ENCODE peak calls at places on chromosomes 7 and 10, in four cellular contexts. J, B, M and T are unnamed samples.

GRCh38 chr10:79137826-79138225 is 69.1 kb downstream of the ZMIZ1 start:
- DNase-seq in J (no peak), B (no peak), M (peak; percentile 53), T (no peak)

GRCh38 chr7:105849122-105849855 is 27.1 kb downstream of the ATXN7L1 start:
- DNase-seq in J (no peak), B (no peak), M (peak; percentile 15), T (no peak)

GRCh38 chr7:140695381-140695780 is 1.1 kb upstream of the NDUFB2 start:
- DNase-seq in J (no peak), B (no peak), M (no peak), T (no peak)

GRCh38 chr7:126524967-126525366 is 727.8 kb downstream of the GRM8 start:
- DNase-seq in J (no peak), B (no peak), M (no peak), T (no peak)

GRCh38 chr7:17523813-17524741 is 225.6 kb downstream of the AHR start:
- DNase-seq in J (peak; percentile 73), B (no peak), M (peak; percentile 91), T (peak; percentile 80)

GRCh38 chr10:454860-455259 is 234.6 kb downstream of the DIP2C start:
- DNase-seq in J (peak; percentile 47), B (peak; percentile 90), M (peak; percentile 93), T (no peak)

GRCh38 chr10:77279207-77279606 is 358.4 kb downstream of the KCNMA1 start:
- DNase-seq in J (no peak), B (no peak), M (peak; percentile 70), T (no peak)

GRCh38 chr10:5165738-5166137 is 19.2 kb downstream of the AKR1C8 start:
- DNase-seq in J (no peak), B (no peak), M (peak; percentile 17), T (no peak)

GRCh38 chr7:95951997-95952795 is 179.8 kb downstream of the DYNC1I1 start:
- DNase-seq in J (no peak), B (no peak), M (no peak), T (no peak)

GRCh38 chr7:8197994-8198698 is 63.8 kb downstream of the ICA1 start:
- DNase-seq in J (no peak), B (no peak), M (no peak), T (no peak)

GRCh38 chr7:256981-257646 is 32.9 kb upstream of the FOXL3 start:
- DNase-seq in J (no peak), B (no peak), M (no peak), T (peak; percentile 55)

GRCh38 chr7:151754142-151754590 is 122.7 kb downstream of the PRKAG2 start:
- DNase-seq in J (peak; percentile 92), B (peak; percentile 99), M (peak; percentile 98), T (peak; percentile 85)

GRCh38 chr7:101882595-101883564 is 65.5 kb downstream of the CUX1 start:
- DNase-seq in J (peak; percentile 74), B (peak; percentile 98), M (peak; percentile 100), T (peak; percentile 78)

GRCh38 chr7:194257-194995 is 2.1 kb downstream of the FAM20C start:
- DNase-seq in J (no peak), B (no peak), M (no peak), T (no peak)

GRCh38 chr10:11823122-11823988 is at the start of gene PROSER2:
- DNase-seq in J (peak; percentile 77), B (no peak), M (peak; percentile 41), T (peak; percentile 84)

GRCh38 chr10:16887565-16887964 is 70.3 kb upstream of the RSU1 start:
- DNase-seq in J (no peak), B (peak; percentile 58), M (peak; percentile 86), T (no peak)

GRCh38 chr7:49773082-49773938 is at the start of gene VWC2:
- DNase-seq in J (no peak), B (no peak), M (no peak), T (no peak)

GRCh38 chr10:113987805-113988204 is 55.9 kb upstream of the ADRB1 start:
- DNase-seq in J (peak; percentile 2), B (no peak), M (peak; percentile 35), T (no peak)

GRCh38 chr10:79051766-79052165 is 17.0 kb upstream of the ZMIZ1 start:
- DNase-seq in J (no peak), B (no peak), M (no peak), T (peak; percentile 54)

DNA sequence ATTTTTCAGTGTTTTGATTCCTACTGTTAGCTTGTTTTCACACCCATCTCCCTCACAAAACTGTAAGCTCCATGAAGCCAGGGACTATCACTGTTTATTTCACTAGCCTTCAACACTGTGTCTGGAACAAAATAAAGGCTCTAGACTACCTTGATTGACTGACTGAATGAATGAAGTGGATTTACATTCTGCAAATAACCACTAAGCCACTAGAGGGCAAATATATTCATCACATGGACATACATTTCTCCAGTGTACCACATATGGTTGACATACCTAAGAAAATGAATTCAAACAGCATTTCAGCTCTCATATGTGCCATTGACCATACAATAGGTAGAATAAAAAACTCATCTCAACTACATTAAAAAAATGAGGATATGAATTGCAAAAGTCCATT is 185.9 kb downstream of the RAB11FIP2 start:
- DNase-seq in J (no peak), B (peak; percentile 7), M (peak; percentile 53), T (no peak)
- TF ChIP-seq CTCF in J (no peak), B (peak; percentile 27), M (peak; percentile 46), T (no peak)

GRCh38 chr7:2936891-2937580 is 92.9 kb upstream of the GNA12 start:
- DNase-seq in J (no peak), B (no peak), M (no peak), T (peak; percentile 51)

GRCh38 chr7:2932761-2933251 is 88.7 kb upstream of the GNA12 start:
- DNase-seq in J (no peak), B (no peak), M (no peak), T (peak; percentile 45)

GRCh38 chr7:2936301-2936700 is 92.2 kb upstream of the GNA12 start:
- DNase-seq in J (no peak), B (no peak), M (no peak), T (peak; percentile 5)

GRCh38 chr7:2934984-2935740 is 91.1 kb upstream of the GNA12 start:
- DNase-seq in J (no peak), B (no peak), M (no peak), T (peak; percentile 58)

GRCh38 chr7:2934211-2934731 is 90.2 kb upstream of the GNA12 start:
- DNase-seq in J (peak; percentile 45), B (no peak), M (peak; percentile 90), T (peak; percentile 36)
- TF ChIP-seq CTCF in J (peak; percentile 45), B (no peak), M (no peak), T (no peak)

GRCh38 chr10:125962200-125962599 is 65.8 kb downstream of the FANK1 start:
- DNase-seq in J (no peak), B (no peak), M (no peak), T (no peak)

GRCh38 chr10:125967533-125967932 is 71.2 kb downstream of the FANK1 start:
- DNase-seq in J (no peak), B (no peak), M (no peak), T (no peak)

GRCh38 chr10:125964558-125964957 is 68.2 kb downstream of the FANK1 start:
- DNase-seq in J (no peak), B (no peak), M (no peak), T (no peak)

GRCh38 chr10:125955766-125956165 is 59.4 kb downstream of the FANK1 start:
- DNase-seq in J (no peak), B (no peak), M (no peak), T (no peak)

DNA sequence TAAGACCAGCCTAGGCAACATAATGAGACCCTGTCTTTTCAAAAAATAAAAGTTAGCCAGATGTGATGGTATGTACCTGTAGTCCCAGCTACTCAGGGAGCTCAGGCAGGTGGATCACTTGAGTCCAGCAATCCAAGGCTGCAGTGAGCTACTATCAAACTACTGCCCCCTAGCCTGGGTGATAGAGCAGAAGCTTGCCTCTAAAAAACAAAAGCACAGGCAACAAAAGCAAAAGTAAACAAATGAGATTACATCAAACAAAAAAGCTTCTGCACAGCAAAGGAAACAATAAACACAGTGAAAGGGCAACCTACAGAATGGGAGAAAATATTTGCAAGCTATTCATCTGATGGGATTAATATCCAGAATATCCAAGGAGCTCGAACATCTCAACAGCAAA is 65.4 kb downstream of the FANK1 start:
- DNase-seq in J (no peak), B (no peak), M (no peak), T (no peak)
- TF ChIP-seq CTCF in J (no peak), B (no peak), M (no peak), T (no peak)

DNA sequence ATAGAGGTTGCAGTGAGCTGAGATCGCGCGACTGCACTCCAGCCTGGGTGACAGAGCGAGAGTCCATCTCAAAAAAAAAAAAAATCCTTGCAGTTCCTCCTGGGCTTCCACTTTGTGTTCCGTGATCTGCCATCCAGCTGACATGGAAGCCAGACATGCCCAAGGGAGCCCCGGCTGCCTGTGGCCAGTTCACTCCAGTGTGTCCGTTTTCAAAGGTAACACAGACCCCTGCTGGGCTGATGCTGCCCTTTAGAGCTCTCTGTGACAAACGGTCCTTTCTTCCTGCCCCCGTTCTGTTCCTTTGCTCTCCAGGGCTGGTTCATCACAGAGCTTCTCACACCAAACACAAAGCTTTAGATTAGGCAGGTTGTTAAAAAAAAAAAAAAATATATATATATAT is 130.8 kb downstream of the CUL2 start:
- DNase-seq in J (no peak), B (no peak), M (no peak), T (no peak)
- TF ChIP-seq CTCF in J (no peak), B (peak; percentile 6), M (no peak), T (no peak)

GRCh38 chr7:154746551-154746950 is 256.4 kb downstream of the PAXIP1 start:
- DNase-seq in J (no peak), B (no peak), M (no peak), T (no peak)

GRCh38 chr7:154744861-154745258 is 258.1 kb downstream of the PAXIP1 start:
- DNase-seq in J (no peak), B (no peak), M (no peak), T (no peak)

GRCh38 chr7:154743211-154743610 is 259.7 kb downstream of the PAXIP1 start:
- DNase-seq in J (no peak), B (no peak), M (no peak), T (no peak)

GRCh38 chr7:154741131-154741530 is 261.8 kb downstream of the PAXIP1 start:
- DNase-seq in J (no peak), B (no peak), M (no peak), T (no peak)

GRCh38 chr7:154744226-154744860 is 258.6 kb downstream of the PAXIP1 start:
- DNase-seq in J (peak; percentile 25), B (no peak), M (no peak), T (peak; percentile 73)
- TF ChIP-seq CTCF in J (peak; percentile 50), B (peak; percentile 72), M (peak; percentile 51), T (peak; percentile 67)

DNA sequence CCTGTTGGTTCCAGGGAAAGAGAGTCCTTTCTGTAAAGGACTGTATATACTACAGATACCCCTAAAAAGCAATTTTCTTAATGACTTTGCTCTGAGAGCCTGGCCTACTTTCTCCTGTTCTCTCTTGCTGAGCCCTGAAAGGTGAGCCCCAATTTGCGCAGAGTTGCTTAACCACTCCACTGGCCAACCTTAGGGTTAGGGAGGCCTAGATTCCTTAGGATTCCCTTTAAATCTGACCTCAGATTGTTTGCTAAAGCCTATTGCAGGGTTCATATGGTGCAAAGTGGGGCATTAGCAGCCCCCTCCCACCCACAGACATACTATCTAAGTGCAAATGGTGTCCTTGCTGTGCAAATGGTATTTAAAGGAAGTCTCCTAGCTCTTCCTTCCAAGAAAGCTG is 164.2 kb downstream of the RNLS start:
- DNase-seq in J (no peak), B (no peak), M (no peak), T (no peak)
- TF ChIP-seq CTCF in J (no peak), B (no peak), M (no peak), T (no peak)

DNA sequence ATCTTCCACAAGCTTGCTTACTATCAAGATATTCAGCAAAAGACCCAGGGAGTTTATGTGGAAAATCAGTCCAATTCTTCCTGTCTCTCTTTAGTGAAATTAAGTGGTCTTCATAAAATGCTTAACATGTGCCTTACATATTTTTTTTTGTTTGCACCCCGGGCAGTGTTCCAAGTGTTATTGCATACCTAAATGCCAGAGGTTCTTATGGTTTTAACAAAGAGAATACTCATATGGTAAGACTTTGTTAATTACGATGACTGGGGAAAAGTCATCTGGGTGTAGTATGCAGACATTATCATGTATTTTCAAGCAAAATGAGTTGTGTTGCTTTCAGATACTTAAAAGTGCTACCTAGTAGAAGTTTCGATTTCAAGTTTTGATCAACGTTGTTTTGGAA is 82.6 kb downstream of the PRKG1 start:
- DNase-seq in J (no peak), B (peak; percentile 69), M (peak; percentile 56), T (no peak)
- TF ChIP-seq CTCF in J (no peak), B (no peak), M (no peak), T (no peak)